ENCODE peak calls at places on chromosomes 7 and 10, in eight cellular contexts. K is choroid plexus epithelial cell, U is nephron progenitor cell, W is left lung, B is cardiac muscle cell, Q is fibroblast of lung, J is AG04450, C is body of pancreas. O is an unnamed sample.

GRCh38 chr7:154425326-154425725 is 373.1 kb downstream of the DPP6 start:
- DNase-seq in K (no peak), U (no peak), W (no peak), B (no peak), Q (no peak), J (no peak), C (no peak), O (no peak)

GRCh38 chr10:48309711-48310226 is 3.3 kb downstream of the MAPK8 start:
- DNase-seq in K (peak), U (no peak), W (no peak), B (no peak), Q (peak), J (no peak), C (no peak), O (no peak)

GRCh38 chr7:50687575-50688261 is 95.0 kb downstream of the GRB10 start:
- DNase-seq in K (peak), U (no peak), W (no peak), B (no peak), Q (peak), J (no peak), C (no peak), O (no peak)

GRCh38 chr7:20350518-20350951 is 19.8 kb downstream of the ITGB8 start:
- DNase-seq in K (no peak), U (no peak), W (no peak), B (peak), Q (no peak), J (no peak), C (no peak), O (peak)

GRCh38 chr10:13414855-13415254 is 66.8 kb upstream of the SEPHS1 start:
- DNase-seq in K (peak), U (no peak), W (no peak), B (peak), Q (peak), J (no peak), C (peak), O (no peak)

GRCh38 chr7:151088856-151089699 is 2.8 kb downstream of the AGAP3 start:
- DNase-seq in K (peak), U (peak), W (peak), B (no peak), Q (peak), J (no peak), C (peak), O (peak)

GRCh38 chr7:78225534-78225933 is 427.0 kb downstream of the PHTF2 start:
- DNase-seq in K (peak), U (no peak), W (no peak), B (no peak), Q (peak), J (no peak), C (no peak), O (peak)

GRCh38 chr10:77919713-77920108 is 6.8 kb downstream of the DLG5 start:
- DNase-seq in K (peak), U (no peak), W (no peak), B (no peak), Q (peak), J (peak), C (no peak), O (no peak)

GRCh38 chr10:7304110-7304509 is 106.7 kb downstream of the SFMBT2 start:
- DNase-seq in K (no peak), U (no peak), W (no peak), B (no peak), Q (no peak), J (no peak), C (no peak), O (no peak)

GRCh38 chr10:5744849-5745248 is 60.2 kb downstream of the TASOR2 start:
- DNase-seq in K (no peak), U (no peak), W (no peak), B (no peak), Q (no peak), J (no peak), C (no peak), O (no peak)

GRCh38 chr7:99102361-99102760 is 41.5 kb downstream of the SMURF1 start:
- DNase-seq in K (peak), U (no peak), W (no peak), B (no peak), Q (no peak), J (no peak), C (no peak), O (no peak)

GRCh38 chr10:25758041-25758457 is 176.0 kb upstream of the MYO3A start:
- DNase-seq in K (peak), U (peak), W (no peak), B (peak), Q (no peak), J (no peak), C (peak), O (peak)

DNA sequence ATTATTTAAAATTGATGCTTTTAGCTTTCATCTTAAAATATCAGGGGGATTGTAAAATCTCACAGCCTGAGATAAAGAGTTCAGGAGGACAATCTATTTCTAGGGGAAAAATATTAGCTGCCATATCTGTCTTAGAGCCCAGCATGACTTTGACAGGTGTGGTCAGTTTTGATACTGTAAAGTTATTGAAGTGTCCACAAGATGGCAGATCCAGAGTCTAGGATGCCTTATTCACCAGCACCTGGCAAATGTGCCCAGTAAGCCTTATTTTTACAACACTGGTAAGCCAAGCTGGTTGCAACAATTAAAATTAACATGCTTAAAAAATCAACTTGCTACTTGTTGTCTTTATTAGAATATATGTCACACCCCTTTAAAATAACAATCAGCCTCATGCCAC is 579.3 kb downstream of the SH2D4B start:
- DNase-seq in K (no peak), U (no peak), W (no peak), B (no peak), Q (no peak), J (no peak), C (no peak), O (no peak)
- TF ChIP-seq CTCF in K (no peak), U (no peak), W (no peak), B (no peak), Q (no peak), J (no peak), C (no peak), O (no peak)

GRCh38 chr10:37812290-37812689 is 45.1 kb downstream of the ZNF248 start:
- DNase-seq in K (no peak), U (no peak), W (no peak), B (no peak), Q (no peak), J (no peak), C (no peak), O (no peak)

GRCh38 chr10:37816290-37816689 is 41.1 kb downstream of the ZNF248 start:
- DNase-seq in K (no peak), U (no peak), W (no peak), B (no peak), Q (no peak), J (no peak), C (no peak), O (no peak)

DNA sequence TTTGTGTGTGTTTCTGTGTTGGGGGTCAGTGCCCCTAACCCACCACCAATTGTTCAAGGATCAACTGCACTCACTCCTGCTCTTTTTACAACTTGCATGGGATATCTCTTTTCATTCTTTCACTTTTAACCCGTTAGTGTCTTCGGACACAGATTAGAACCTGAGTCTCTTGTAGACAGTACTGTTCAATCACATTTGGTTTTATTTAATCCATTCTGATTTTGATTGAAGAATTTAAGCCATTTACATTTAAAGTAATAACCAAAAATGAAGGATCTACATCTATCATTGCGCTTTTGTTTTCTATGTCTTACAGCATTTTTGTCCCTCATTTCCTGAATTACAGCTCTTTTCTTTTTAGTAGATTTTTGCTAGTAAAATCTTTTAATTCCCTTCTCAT is 43.6 kb downstream of the ZNF248 start:
- DNase-seq in K (no peak), U (no peak), W (no peak), B (no peak), Q (no peak), J (no peak), C (no peak), O (no peak)
- TF ChIP-seq CTCF in K (no peak), U (no peak), W (no peak), B (no peak), Q (no peak), J (no peak), C (no peak), O (no peak)

DNA sequence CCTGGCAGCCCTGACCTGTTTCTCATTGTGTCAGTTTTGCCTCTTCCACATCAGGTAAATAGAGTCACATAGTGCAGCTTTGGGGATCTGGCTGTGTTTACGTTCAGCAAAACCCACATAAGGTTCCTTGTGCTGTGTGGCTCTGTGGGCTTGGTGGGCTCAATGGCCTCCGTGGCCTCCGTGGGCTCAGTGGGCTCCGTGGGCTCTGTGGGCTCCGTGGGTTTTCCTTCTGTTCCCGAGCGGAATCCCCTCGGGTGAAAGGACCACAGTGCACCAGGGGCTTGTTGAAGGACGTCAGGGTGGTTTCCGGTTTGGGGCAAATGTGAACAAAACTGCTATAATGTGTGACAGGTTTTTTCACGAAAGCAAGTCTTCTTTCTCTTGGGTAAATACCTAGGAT is 12.5 kb upstream of the DPYSL4 start:
- DNase-seq in K (no peak), U (no peak), W (no peak), B (no peak), Q (no peak), J (no peak), C (no peak), O (no peak)
- TF ChIP-seq CTCF in K (no peak), U (no peak), W (no peak), B (no peak), Q (no peak), J (no peak), C (no peak), O (no peak)

DNA sequence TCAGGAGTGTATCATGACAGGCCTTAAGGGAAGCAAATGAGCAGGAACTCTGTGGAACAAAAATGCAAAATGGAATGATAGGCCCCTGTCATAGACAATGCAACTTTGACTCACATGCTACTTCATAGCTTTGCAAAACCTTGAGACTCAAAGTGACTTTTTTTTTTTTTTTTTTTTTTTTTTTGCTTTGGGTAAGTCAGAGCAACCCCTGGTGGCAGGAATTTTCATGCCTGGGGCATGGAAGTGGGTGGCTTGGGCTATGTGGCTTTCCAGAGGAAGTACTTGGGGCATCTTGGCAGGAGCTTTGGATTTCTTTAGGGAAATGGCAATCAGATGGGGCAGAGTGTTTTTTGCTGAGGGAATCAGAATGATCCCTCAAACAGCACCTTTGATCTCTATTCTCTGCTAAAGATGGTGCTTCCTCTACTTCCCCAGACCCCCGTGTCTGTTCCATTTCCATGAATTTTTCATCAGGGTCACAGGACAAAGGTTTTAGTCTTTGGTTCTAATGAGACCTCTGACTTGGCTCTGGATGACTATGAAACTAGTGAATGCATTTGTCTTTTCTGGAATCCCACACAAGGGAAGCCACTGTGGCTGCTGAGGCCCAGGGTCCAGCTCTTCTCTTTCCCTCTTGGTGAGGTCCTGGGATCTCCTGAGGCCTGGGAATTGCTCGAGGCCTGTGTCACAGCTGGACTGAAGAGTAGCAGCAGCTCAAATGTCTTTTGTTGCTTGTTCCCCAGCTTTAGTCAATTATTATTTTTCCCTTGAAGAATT is 62.8 kb downstream of the TACC2 start:
- DNase-seq in K (peak), U (peak), W (no peak), B (peak), Q (peak), J (peak), C (peak), O (peak)
- TF ChIP-seq CTCF in K (peak), U (peak), W (peak), B (peak), Q (peak), J (peak), C (peak), O (peak)

GRCh38 chr7:80661729-80662128 is 23.3 kb downstream of the CD36 start:
- DNase-seq in K (peak), U (no peak), W (no peak), B (no peak), Q (no peak), J (no peak), C (no peak), O (no peak)
- TF ChIP-seq CTCF in K (peak), U (no peak), W (no peak), B (peak), Q (no peak), J (peak), C (no peak), O (no peak)

DNA sequence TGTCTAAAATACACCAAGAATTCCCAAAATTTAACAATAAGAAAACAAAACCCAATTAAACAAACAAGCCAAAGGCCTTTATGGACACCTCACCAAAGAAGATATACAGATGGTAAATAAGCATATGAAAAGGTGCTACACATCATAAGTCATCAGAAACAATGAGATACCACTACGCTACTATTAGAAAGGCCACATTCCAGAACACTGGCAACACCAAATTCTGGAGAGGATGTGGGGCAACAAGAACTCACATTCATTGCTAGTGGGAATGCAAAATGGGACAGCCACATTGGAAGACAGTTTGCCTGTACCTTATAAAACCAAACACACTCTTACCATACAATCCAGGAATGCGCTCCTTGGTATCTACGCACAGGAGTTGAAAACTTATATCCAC is 291.4 kb downstream of the TNS3 start:
- DNase-seq in K (no peak), U (no peak), W (no peak), B (no peak), Q (no peak), J (no peak), C (no peak), O (no peak)
- TF ChIP-seq CTCF in K (no peak), U (no peak), W (no peak), B (no peak), Q (no peak), J (no peak), C (no peak), O (no peak)

DNA sequence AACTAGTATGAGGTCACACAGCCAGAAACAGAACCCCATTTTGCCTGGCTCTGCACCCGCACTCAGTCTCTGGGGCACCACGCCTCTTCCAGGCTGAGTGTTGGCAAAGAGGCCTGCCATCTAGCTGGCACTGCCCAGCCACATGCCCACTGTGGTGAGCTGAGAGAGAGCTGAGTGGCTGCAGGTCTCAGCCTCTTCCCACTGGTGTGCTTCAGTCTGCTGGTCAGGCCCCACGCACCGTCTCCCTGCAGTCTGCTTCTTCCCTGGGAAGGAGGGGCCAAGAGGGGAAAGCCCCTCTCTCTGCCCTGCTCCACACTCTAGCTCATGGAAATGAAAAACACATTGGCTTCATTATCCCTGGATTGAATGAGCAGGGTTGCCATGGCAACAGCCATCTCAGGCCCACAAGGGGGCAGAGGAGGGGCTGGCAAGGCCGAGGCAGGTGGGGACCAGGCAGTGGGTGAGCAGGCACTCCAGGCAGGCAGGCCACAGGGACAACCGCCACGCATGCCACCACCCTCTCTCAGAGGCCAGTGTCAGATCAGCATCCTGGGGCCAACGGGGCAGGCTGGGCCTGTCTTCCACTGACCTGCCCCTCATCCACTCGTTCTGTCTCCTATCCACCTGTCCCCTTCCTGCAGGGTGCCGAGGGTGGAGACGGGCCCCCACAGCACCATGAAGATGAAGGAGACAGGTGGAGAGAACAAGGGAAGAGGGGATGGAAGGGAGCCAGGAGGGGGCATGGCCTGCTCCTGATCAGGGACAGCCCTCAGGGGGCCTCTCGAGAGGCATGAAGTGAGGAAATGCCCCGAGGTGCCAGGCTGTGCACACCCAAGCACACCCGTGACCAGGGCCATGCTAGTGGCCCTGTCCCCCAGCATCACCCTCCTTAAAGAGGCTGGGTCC is 110.9 kb downstream of the ZMIZ1 start:
- DNase-seq in K (peak), U (peak), W (peak), B (no peak), Q (no peak), J (no peak), C (no peak), O (no peak)
- TF ChIP-seq CTCF in K (peak), U (no peak), W (no peak), B (peak), Q (no peak), J (peak), C (no peak), O (no peak)

GRCh38 chr7:26066736-26067135 is 85.3 kb upstream of the NFE2L3 start:
- DNase-seq in K (no peak), U (no peak), W (no peak), B (no peak), Q (no peak), J (no peak), C (no peak), O (no peak)

GRCh38 chr7:26065652-26066051 is 86.3 kb upstream of the NFE2L3 start:
- DNase-seq in K (no peak), U (no peak), W (no peak), B (no peak), Q (no peak), J (no peak), C (no peak), O (no peak)

GRCh38 chr7:26060713-26061339 is 91.2 kb upstream of the NFE2L3 start:
- DNase-seq in K (no peak), U (no peak), W (no peak), B (no peak), Q (no peak), J (no peak), C (no peak), O (no peak)

GRCh38 chr7:26062240-26062603 is 89.8 kb upstream of the NFE2L3 start:
- DNase-seq in K (no peak), U (peak), W (no peak), B (no peak), Q (no peak), J (no peak), C (no peak), O (no peak)

DNA sequence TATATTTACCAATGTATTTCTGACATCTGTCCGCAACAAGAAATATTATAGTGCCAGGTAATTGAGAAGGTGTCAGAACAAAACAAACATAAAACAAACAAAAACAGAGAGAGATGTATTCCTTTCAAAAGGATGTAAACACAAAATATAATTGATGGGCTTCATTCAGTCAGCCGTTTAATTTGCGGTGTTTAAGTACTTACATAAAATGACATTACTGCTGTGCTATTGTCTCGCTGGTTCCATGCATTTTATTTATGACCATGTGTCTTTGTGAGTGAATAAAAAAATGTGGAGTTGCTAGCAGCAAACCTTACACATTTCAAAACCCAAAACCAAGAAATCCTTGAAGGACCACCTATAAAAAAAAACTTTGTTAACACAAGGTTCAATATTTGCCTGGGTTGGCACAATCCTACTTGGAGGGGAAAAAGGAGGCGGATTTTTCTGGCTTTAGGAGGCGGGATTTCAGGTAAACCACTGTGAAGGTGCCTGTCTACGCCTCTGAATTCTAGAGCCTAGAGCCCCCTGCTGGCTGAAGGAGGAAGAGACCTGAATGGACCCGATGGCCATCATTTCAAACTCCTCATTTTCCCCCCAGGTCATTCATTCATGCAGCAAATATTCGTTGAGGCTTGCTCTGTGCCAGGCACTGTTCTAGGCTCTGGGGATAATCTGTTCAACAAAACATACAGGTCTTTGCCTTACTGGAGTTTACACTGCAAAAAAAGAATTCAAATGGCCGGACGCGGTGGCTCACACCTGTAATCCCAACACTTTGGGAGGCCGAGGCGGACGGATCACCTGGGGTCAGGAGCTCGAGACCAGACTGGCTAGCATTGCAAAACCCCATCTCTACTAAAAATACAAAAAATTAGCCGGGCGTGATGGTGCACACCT is 90.4 kb upstream of the NFE2L3 start:
- DNase-seq in K (peak), U (peak), W (no peak), B (peak), Q (peak), J (no peak), C (peak), O (peak)
- TF ChIP-seq CTCF in K (peak), U (peak), W (peak), B (peak), Q (peak), J (peak), C (peak), O (peak)

O was measured in testis.